ENCODE peak calls at places on chromosomes 12 and 14, in four cellular contexts. One of them, this sample, is unnamed.
A peak's percentile ranks its signal among the peaks of the same experiment; 100 is the strongest.

GRCh38 chr12:132162508-132163031 is 18.3 kb downstream of the NOC4L start:
- DNase-seq in MM.1S: no peak
- DNase-seq in neural progenitor cell: no peak
- DNase-seq in GM23338: no peak
- DNase-seq in this sample: peak; percentile 90

GRCh38 chr14:74684444-74684843 is 28.4 kb downstream of the AREL1 start:
- DNase-seq in GM23338: no peak
- DNase-seq in neural progenitor cell: no peak
- DNase-seq in MM.1S: no peak
- DNase-seq in this sample: no peak

GRCh38 chr12:120588948-120589930 is 8.0 kb upstream of the POP5 start:
- DNase-seq in GM23338: no peak
- DNase-seq in neural progenitor cell: peak; percentile 46
- DNase-seq in MM.1S: no peak
- DNase-seq in this sample: no peak

GRCh38 chr14:33103966-33104365 is 165.3 kb downstream of the NPAS3 start:
- DNase-seq in MM.1S: no peak
- DNase-seq in GM23338: no peak
- DNase-seq in neural progenitor cell: no peak
- DNase-seq in this sample: no peak

GRCh38 chr12:13000616-13000934 is 510 bp upstream of the HEBP1 start:
- DNase-seq in MM.1S: no peak
- DNase-seq in neural progenitor cell: peak; percentile 79
- DNase-seq in GM23338: peak; percentile 64
- DNase-seq in this sample: peak; percentile 67

GRCh38 chr14:100577986-100578431 is 9.2 kb downstream of the BEGAIN start:
- DNase-seq in MM.1S: no peak
- DNase-seq in GM23338: no peak
- DNase-seq in neural progenitor cell: no peak
- DNase-seq in this sample: no peak

GRCh38 chr12:93778306-93778705 is 101.1 kb downstream of the CRADD start:
- DNase-seq in MM.1S: no peak
- DNase-seq in neural progenitor cell: no peak
- DNase-seq in GM23338: no peak
- DNase-seq in this sample: peak; percentile 95

GRCh38 chr12:46430340-46430948 is 57.9 kb upstream of the SLC38A2 start:
- DNase-seq in MM.1S: no peak
- DNase-seq in GM23338: peak; percentile 47
- DNase-seq in neural progenitor cell: no peak
- DNase-seq in this sample: peak; percentile 85

GRCh38 chr14:76599141-76599540 is 162.1 kb upstream of the VASH1 start:
- DNase-seq in GM23338: no peak
- DNase-seq in MM.1S: no peak
- DNase-seq in neural progenitor cell: no peak
- DNase-seq in this sample: no peak

GRCh38 chr12:96360550-96360949 is 39.7 kb downstream of the CDK17 start:
- DNase-seq in MM.1S: no peak
- DNase-seq in neural progenitor cell: no peak
- DNase-seq in GM23338: no peak
- DNase-seq in this sample: no peak

GRCh38 chr14:65229431-65230286 is 127.3 kb upstream of the MAX start:
- DNase-seq in neural progenitor cell: peak; percentile 68
- DNase-seq in MM.1S: no peak
- DNase-seq in GM23338: peak; percentile 71
- DNase-seq in this sample: peak; percentile 67

GRCh38 chr12:46299846-46300245 is 31.0 kb upstream of the SLC38A1 start:
- DNase-seq in GM23338: no peak
- DNase-seq in neural progenitor cell: no peak
- DNase-seq in MM.1S: no peak
- DNase-seq in this sample: no peak

GRCh38 chr14:23020143-23021128 is 10.5 kb upstream of the C14orf93 start:
- DNase-seq in MM.1S: no peak
- DNase-seq in GM23338: no peak
- DNase-seq in neural progenitor cell: peak; percentile 54
- DNase-seq in this sample: no peak

GRCh38 chr12:51368640-51369517 is 22.3 kb downstream of the GALNT6 start:
- DNase-seq in GM23338: peak; percentile 55
- DNase-seq in MM.1S: peak; percentile 98
- DNase-seq in neural progenitor cell: peak; percentile 31
- DNase-seq in this sample: no peak

GRCh38 chr14:21476526-21476924 is 234 bp downstream of the RAB2B start:
- DNase-seq in MM.1S: no peak
- DNase-seq in neural progenitor cell: peak; percentile 85
- DNase-seq in GM23338: no peak
- DNase-seq in this sample: peak; percentile 84

GRCh38 chr14:25400607-25401206 is 350.8 kb upstream of the STXBP6 start:
- DNase-seq in neural progenitor cell: peak; percentile 67
- DNase-seq in MM.1S: peak; percentile 54
- DNase-seq in GM23338: peak; percentile 83
- DNase-seq in this sample: peak; percentile 63
- TF ChIP-seq EZH2phosphoT487 in neural progenitor cell: no peak
- TF ChIP-seq EZH2phosphoT487 in MM.1S: no peak
- TF ChIP-seq EZH2phosphoT487 in GM23338: no peak
- TF ChIP-seq EZH2phosphoT487 in this sample: no peak

DNA sequence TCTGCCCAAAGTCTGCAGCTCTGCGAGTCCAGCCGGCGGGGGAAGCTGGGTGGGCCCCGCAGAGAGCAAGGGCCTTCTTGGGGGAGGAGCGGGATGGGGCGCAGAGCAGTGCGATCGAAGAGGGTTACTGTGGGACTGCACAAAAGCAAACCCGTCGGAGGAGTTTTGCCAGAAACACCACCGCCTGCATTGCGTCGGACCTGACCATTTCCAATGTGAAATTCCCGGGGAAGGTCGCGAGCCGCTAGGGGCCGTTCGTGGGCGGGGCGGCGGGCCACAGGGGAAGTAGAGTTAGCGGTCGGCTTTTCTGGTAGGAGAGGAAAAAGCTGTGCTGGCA is 340 bp upstream of the KCNA1 start:
- DNase-seq in MM.1S: no peak
- DNase-seq in neural progenitor cell: peak; percentile 58
- DNase-seq in GM23338: peak; percentile 54
- DNase-seq in this sample: peak; percentile 4
- TF ChIP-seq EZH2 in MM.1S: no peak
- TF ChIP-seq EZH2 in neural progenitor cell: no peak
- TF ChIP-seq EZH2 in GM23338: peak; percentile 22
- TF ChIP-seq EZH2 in this sample: peak; percentile 72

DNA sequence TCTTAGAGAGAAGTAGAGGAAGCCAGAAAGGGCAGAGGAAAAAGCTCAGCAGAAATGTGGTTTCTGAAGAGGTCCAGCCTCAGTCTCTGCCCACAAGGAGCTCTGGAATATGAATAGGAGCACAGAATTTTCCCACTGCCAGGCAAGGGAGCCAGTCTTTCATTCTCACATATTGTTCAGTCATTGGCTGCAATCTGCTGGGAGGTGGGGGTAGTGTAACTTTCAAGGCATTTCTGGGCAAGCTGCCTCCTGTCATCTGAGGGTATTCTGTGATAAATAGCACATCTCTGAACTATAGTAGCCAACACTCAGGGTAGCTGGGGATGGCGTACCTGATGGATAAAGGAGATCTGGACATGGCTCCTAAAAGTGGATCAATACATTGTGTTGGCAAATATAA is 127.2 kb downstream of the LRRK2 start:
- DNase-seq in GM23338: no peak
- DNase-seq in MM.1S: no peak
- DNase-seq in neural progenitor cell: no peak
- DNase-seq in this sample: no peak
- TF ChIP-seq EZH2phosphoT487 in GM23338: no peak
- TF ChIP-seq EZH2phosphoT487 in MM.1S: no peak
- TF ChIP-seq EZH2phosphoT487 in neural progenitor cell: no peak
- TF ChIP-seq EZH2phosphoT487 in this sample: no peak

GRCh38 chr12:57241556-57242310 is 9.3 kb downstream of the STAC3 start:
- DNase-seq in GM23338: peak; percentile 20
- DNase-seq in MM.1S: no peak
- DNase-seq in neural progenitor cell: no peak
- DNase-seq in this sample: peak; percentile 44
- TF ChIP-seq EZH2 in GM23338: peak; percentile 83
- TF ChIP-seq EZH2 in MM.1S: peak; percentile 72
- TF ChIP-seq EZH2 in neural progenitor cell: peak; percentile 2
- TF ChIP-seq EZH2 in this sample: no peak

DNA sequence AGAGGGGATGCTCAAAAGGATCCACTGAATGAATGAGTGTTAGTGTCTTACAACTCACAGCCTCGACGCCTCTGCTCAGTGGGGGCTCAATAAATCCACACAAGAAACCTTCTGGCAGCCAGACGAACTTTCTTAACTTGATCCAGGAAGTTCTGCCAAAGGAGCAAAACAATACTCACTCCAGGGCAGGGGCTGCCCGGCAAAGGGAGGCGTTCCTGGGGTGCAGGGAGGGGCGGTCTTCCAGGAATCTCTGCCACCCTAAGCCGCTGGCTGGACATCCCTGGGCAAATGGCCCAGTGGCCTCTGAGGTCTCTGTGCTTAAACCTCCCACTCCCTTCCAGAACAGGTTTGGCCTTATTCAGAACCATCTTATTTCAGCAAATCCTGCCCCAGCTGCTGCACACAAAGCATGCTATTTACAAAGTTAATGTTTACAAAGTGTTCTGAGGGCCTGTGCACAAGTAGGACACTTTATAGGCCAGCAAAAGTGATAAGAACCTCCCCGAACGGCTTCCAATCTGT is 33.0 kb downstream of the MAP1LC3B2 start:
- DNase-seq in MM.1S: no peak
- DNase-seq in GM23338: no peak
- DNase-seq in neural progenitor cell: no peak
- DNase-seq in this sample: peak; percentile 35
- TF ChIP-seq EZH2phosphoT487 in MM.1S: no peak
- TF ChIP-seq EZH2phosphoT487 in GM23338: no peak
- TF ChIP-seq EZH2phosphoT487 in neural progenitor cell: no peak
- TF ChIP-seq EZH2phosphoT487 in this sample: no peak

DNA sequence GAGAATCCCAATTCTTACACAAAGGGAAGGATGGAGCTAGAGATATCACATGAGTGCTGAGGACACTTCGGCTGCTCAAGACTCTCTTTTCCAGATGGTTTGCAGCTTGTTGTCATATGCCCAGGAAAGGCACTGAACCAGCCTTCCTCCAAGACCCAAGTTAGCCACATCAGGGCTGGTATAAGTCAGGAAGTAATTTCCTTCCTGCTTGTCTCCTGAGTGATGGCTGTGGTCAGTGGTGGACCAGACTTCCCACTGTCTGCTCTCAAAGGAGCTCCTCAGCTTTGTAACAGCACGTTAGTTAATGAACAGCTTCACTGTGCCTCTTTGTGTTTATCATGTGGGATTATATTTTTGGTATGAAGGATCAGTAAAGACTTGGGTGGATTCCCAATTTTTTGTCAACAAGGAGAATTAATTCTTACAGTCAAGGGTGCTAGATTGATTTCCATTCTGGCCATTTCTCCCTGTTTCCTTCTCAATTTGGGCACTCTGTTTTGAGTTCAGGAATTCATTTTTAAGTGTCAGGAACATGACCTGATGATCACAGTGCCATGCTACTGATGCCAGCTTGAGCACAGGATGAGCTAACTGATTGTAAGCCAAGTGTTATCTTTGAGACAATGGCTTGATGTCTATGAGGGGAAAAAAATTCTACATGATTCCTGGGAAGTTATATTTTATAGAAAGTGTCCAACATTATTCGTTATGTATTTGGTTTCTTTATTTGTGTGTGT is 145.8 kb downstream of the GCH1 start:
- DNase-seq in MM.1S: no peak
- DNase-seq in GM23338: no peak
- DNase-seq in neural progenitor cell: no peak
- DNase-seq in this sample: no peak
- TF ChIP-seq EZH2 in MM.1S: no peak
- TF ChIP-seq EZH2 in GM23338: no peak
- TF ChIP-seq EZH2 in neural progenitor cell: no peak
- TF ChIP-seq EZH2 in this sample: no peak

DNA sequence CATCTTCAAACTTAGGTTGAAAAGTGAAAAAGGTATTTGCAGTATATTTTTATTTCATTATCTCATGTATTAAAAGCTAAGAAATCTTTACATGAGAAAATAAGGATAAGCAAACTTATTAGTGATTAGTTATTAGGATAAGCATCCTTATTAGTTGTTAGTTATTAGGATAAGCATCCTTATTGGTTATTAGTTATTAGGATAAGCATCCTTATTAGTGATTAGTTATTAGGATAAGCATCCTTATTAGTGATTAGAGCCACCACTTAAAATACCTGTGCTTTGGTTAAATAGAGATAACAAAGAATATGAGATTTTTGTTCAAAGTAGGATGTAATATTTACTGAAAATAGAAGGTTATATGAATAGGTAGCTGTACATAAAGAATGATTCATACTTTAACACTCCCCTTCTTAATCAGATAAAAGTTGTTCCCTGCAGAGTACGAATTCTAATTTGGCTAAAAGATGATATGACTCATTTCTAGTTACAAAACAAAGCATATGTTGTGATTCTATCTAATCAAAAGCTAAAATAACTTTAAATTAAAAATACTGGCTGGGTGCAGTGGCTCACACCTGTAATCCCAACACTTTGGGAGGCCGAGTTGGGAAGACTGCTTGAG is 56.4 kb downstream of the KDM5A start:
- DNase-seq in neural progenitor cell: no peak
- DNase-seq in MM.1S: no peak
- DNase-seq in GM23338: no peak
- DNase-seq in this sample: peak; percentile 39
- TF ChIP-seq EZH2phosphoT487 in neural progenitor cell: no peak
- TF ChIP-seq EZH2phosphoT487 in MM.1S: no peak
- TF ChIP-seq EZH2phosphoT487 in GM23338: no peak
- TF ChIP-seq EZH2phosphoT487 in this sample: no peak

This sample was measured in GM23248.